ENCODE peak calls at places on chromosomes 2 and 18, in nine cellular contexts. N, K, F, M, W, A, X, O and I are unnamed samples.

GRCh38 chr2:70569559-70569958 is 15.9 kb upstream of the TGFA start:
- DNase-seq in K (no peak), M (no peak), X (no peak), O (no peak), N (no peak), W (no peak), F (no peak), A (no peak), I (no peak)

GRCh38 chr2:103823847-103824246 is 1030.1 kb upstream of the POU3F3 start:
- DNase-seq in F (no peak), A (no peak), O (no peak), W (no peak), N (no peak), X (no peak), K (no peak), M (no peak), I (no peak)

GRCh38 chr2:208064220-208064951 is 39.1 kb upstream of the PLEKHM3 start:
- DNase-seq in N (no peak), X (no peak), W (no peak), K (no peak), O (no peak), M (no peak), F (no peak), A (no peak), I (no peak)

GRCh38 chr2:181178823-181179412 is 198.5 kb downstream of the UBE2E3 start:
- DNase-seq in W (no peak), O (no peak), K (no peak), N (no peak), M (no peak), X (no peak), F (no peak), A (no peak), I (no peak)

GRCh38 chr2:38509322-38509946 is 93.3 kb downstream of the HNRNPLL start:
- DNase-seq in K (no peak), W (no peak), O (no peak), M (peak; percentile 85), F (no peak), A (no peak), X (no peak), N (no peak), I (no peak)

GRCh38 chr2:240893363-240893828 is 2.6 kb downstream of the MAB21L4 start:
- DNase-seq in K (no peak), O (peak; percentile 71), X (no peak), M (no peak), A (no peak), W (no peak), N (no peak), F (no peak), I (no peak)

GRCh38 chr18:60062396-60062795 is 162.6 kb downstream of the PMAIP1 start:
- DNase-seq in W (no peak), X (no peak), N (no peak), O (no peak), A (no peak), K (no peak), F (no peak), M (no peak), I (no peak)

GRCh38 chr2:67834482-67834881 is 228.3 kb downstream of the C1D start:
- DNase-seq in O (no peak), W (no peak), N (no peak), M (no peak), K (no peak), A (no peak), F (peak; percentile 19), X (no peak), I (no peak)

GRCh38 chr2:211928186-211928585 is 610.4 kb downstream of the ERBB4 start:
- DNase-seq in M (no peak), O (no peak), K (no peak), F (no peak), W (no peak), X (no peak), N (no peak), A (no peak), I (no peak)

GRCh38 chr2:241288489-241288888 is 27.0 kb downstream of the HDLBP start:
- DNase-seq in X (no peak), A (no peak), F (peak; percentile 53), W (no peak), K (no peak), M (no peak), O (no peak), N (no peak), I (no peak)

GRCh38 chr2:192940767-192941166 is 746.0 kb upstream of the TMEFF2 start:
- DNase-seq in X (no peak), O (no peak), N (no peak), M (no peak), A (no peak), K (no peak), W (no peak), F (no peak), I (no peak)

GRCh38 chr2:234257859-234258561 is 207.5 kb downstream of the SPP2 start:
- DNase-seq in M (peak; percentile 96), W (no peak), O (no peak), X (no peak), A (peak; percentile 46), F (no peak), K (peak; percentile 54), N (no peak), I (peak; percentile 82)

GRCh38 chr2:3743951-3744555 is 40.7 kb downstream of the DCDC2C start:
- DNase-seq in K (no peak), M (no peak), W (no peak), A (no peak), X (no peak), F (no peak), N (no peak), O (no peak), I (no peak)

GRCh38 chr18:55510809-55511208 is 77.2 kb downstream of the TCF4 start:
- DNase-seq in W (no peak), F (no peak), N (no peak), M (peak; percentile 100), O (no peak), K (no peak), X (no peak), A (no peak), I (no peak)

GRCh38 chr2:43169091-43169936 is 57.1 kb downstream of the ZFP36L2 start:
- DNase-seq in K (no peak), F (no peak), A (peak; percentile 80), W (no peak), O (no peak), X (no peak), M (no peak), N (peak; percentile 64), I (peak; percentile 72)

GRCh38 chr18:54608008-54608642 is 17.1 kb downstream of the DYNAP start:
- DNase-seq in O (no peak), M (peak; percentile 3), F (no peak), A (no peak), W (no peak), X (no peak), N (no peak), K (no peak), I (no peak)

GRCh38 chr18:33584845-33585775 is 7.1 kb downstream of the ASXL3 start:
- DNase-seq in X (no peak), A (no peak), M (no peak), F (no peak), K (no peak), N (no peak), W (no peak), O (no peak), I (no peak)

GRCh38 chr2:207952564-207953345 is 72.6 kb downstream of the PLEKHM3 start:
- DNase-seq in X (no peak), W (no peak), O (no peak), A (no peak), N (no peak), F (no peak), M (no peak), K (no peak), I (no peak)

GRCh38 chr2:109472331-109473005 is 141.3 kb downstream of the SEPTIN10 start:
- DNase-seq in A (no peak), K (no peak), X (no peak), O (peak; percentile 35), F (no peak), N (no peak), M (peak; percentile 59), W (no peak), I (no peak)

GRCh38 chr2:231110551-231110950 is 14.3 kb downstream of the HTR2B start:
- DNase-seq in M (peak; percentile 84), W (no peak), O (no peak), K (no peak), N (no peak), A (no peak), F (no peak), X (no peak), I (no peak)

GRCh38 chr2:207514451-207514850 is 15.3 kb upstream of the CREB1 start:
- DNase-seq in N (no peak), A (no peak), M (no peak), K (no peak), F (no peak), O (no peak), X (no peak), W (no peak), I (no peak)

GRCh38 chr2:19299032-19299431 is 59.4 kb downstream of the OSR1 start:
- DNase-seq in F (peak; percentile 70), N (no peak), X (no peak), K (no peak), O (no peak), A (no peak), W (no peak), M (peak; percentile 11), I (no peak)
- TF ChIP-seq POLR2AphosphoS5 in F (peak; percentile 60), N (no peak), X (no peak), K (no peak), O (no peak), A (peak; percentile 37), W (peak; percentile 10), M (no peak), I (no peak)

DNA sequence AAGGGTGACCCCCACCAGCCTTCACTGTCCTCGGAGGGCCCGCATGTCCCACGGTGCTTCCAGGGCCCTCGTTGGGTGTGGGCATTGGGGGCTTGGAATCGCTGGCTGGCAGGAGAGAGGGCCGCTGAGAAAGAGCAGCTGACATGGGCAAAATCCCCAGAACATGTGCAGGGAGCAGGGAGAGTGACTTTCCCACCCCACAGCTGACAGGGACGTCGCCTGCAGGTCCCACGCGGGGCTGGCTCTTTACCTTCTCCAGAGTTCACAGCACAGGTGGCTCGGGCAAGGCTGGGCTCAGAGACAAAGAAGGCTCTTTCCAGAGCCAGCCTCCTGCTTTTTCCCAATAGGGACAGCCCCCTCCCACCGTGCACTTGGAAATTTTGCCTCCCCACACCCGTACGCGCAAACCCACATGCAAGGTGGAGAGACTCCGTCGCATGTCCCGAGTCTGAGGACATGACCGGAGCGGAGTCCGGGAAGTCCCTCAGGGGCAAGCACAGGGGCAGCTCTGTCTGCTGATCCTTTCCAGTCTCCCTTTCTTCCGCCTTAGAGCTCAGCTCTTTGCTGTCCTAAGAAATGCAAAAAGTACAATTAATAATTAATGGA is 370.2 kb upstream of the MYT1L start:
- DNase-seq in X (no peak), A (no peak), O (no peak), K (no peak), W (no peak), N (no peak), F (no peak), M (no peak), I (no peak)
- H3K27ac ChIP-seq in X (no peak overlapping the region), A (no peak overlapping the region), O (no peak overlapping the region), K (no peak overlapping the region), W (no peak overlapping the region), N (no peak overlapping the region), F (no peak overlapping the region), M (no peak overlapping the region), I (no peak overlapping the region)

GRCh38 chr2:54557601-54558187 is 101.6 kb downstream of the SPTBN1 start:
- DNase-seq in A (peak; percentile 75), X (no peak), K (peak; percentile 83), F (no peak), W (no peak), N (peak; percentile 57), O (peak; percentile 94), M (peak; percentile 73), I (peak; percentile 60)
- TF ChIP-seq POLR2A in A (no peak), X (no peak), K (no peak), F (no peak), W (no peak), N (no peak), O (no peak), M (no peak), I (peak; percentile 53)

GRCh38 chr2:160406591-160407392 is 86.8 kb downstream of the RBMS1 start:
- DNase-seq in A (peak; percentile 50), W (no peak), O (peak; percentile 92), N (no peak), X (no peak), M (peak; percentile 77), K (peak; percentile 72), F (peak; percentile 93), I (peak; percentile 52)
- TF ChIP-seq POLR2AphosphoS5 in A (no peak), W (peak; percentile 43), O (no peak), N (peak; percentile 33), X (no peak), M (peak; percentile 14), K (no peak), F (peak; percentile 29), I (peak; percentile 21)